ENCODE peak calls at places on chromosomes 16 and 17, in five cellular contexts. One of them, this sample, is unnamed.

GRCh38 chr16:55408656-55409055 is 70.3 kb upstream of the MMP2 start:
- DNase-seq in K562: no peak
- DNase-seq in GM12878: no peak
- DNase-seq in H1: no peak
- DNase-seq in HepG2: no peak
- DNase-seq in this sample: no peak

GRCh38 chr16:10839271-10839661 is 20.7 kb upstream of the TVP23A start:
- DNase-seq in H1: no peak
- DNase-seq in K562: no peak
- DNase-seq in GM12878: no peak
- DNase-seq in HepG2: no peak
- DNase-seq in this sample: no peak

GRCh38 chr17:74369221-74369620 is 1.9 kb downstream of the GPR142 start:
- DNase-seq in HepG2: no peak
- DNase-seq in K562: peak
- DNase-seq in GM12878: no peak
- DNase-seq in H1: no peak
- DNase-seq in this sample: no peak

GRCh38 chr16:64738321-64738960 is 383.4 kb downstream of the CDH11 start:
- DNase-seq in HepG2: no peak
- DNase-seq in K562: no peak
- DNase-seq in H1: no peak
- DNase-seq in GM12878: no peak
- DNase-seq in this sample: no peak

GRCh38 chr17:6924121-6924676 is 71.7 kb upstream of the ALOX12 start:
- DNase-seq in GM12878: no peak
- DNase-seq in HepG2: no peak
- DNase-seq in H1: no peak
- DNase-seq in K562: no peak
- DNase-seq in this sample: no peak

GRCh38 chr16:50747206-50747956 is 5.5 kb downstream of the CYLD start:
- DNase-seq in GM12878: peak
- DNase-seq in HepG2: peak
- DNase-seq in K562: no peak
- DNase-seq in H1: no peak
- DNase-seq in this sample: peak

GRCh38 chr16:15477802-15478201 is 43.4 kb downstream of the BMERB1 start:
- DNase-seq in H1: no peak
- DNase-seq in K562: no peak
- DNase-seq in GM12878: no peak
- DNase-seq in HepG2: no peak
- DNase-seq in this sample: no peak

GRCh38 chr16:27333549-27333948 is 19.8 kb downstream of the IL4R start:
- DNase-seq in GM12878: no peak
- DNase-seq in HepG2: no peak
- DNase-seq in K562: no peak
- DNase-seq in H1: no peak
- DNase-seq in this sample: no peak

GRCh38 chr17:35238817-35239216 is 4.1 kb upstream of the SLFN5 start:
- DNase-seq in HepG2: no peak
- DNase-seq in GM12878: no peak
- DNase-seq in H1: no peak
- DNase-seq in K562: no peak
- DNase-seq in this sample: no peak

GRCh38 chr17:39144414-39144813 is 7.0 kb downstream of the PLXDC1 start:
- DNase-seq in H1: no peak
- DNase-seq in K562: no peak
- DNase-seq in GM12878: no peak
- DNase-seq in HepG2: no peak
- DNase-seq in this sample: no peak

GRCh38 chr16:85522842-85523601 is 90.1 kb upstream of the GSE1 start:
- DNase-seq in HepG2: no peak
- DNase-seq in GM12878: no peak
- DNase-seq in H1: no peak
- DNase-seq in K562: no peak
- DNase-seq in this sample: no peak

GRCh38 chr17:81512984-81513668 is 527 bp upstream of the ACTG1 start:
- DNase-seq in H1: no peak
- DNase-seq in HepG2: peak
- DNase-seq in K562: peak
- DNase-seq in GM12878: no peak
- DNase-seq in this sample: no peak

GRCh38 chr17:7477392-7478275 is 1.8 kb downstream of the ZBTB4 start:
- DNase-seq in HepG2: peak
- DNase-seq in K562: peak
- DNase-seq in GM12878: no peak
- DNase-seq in H1: no peak
- DNase-seq in this sample: no peak

GRCh38 chr16:79536958-79537357 is 63.6 kb downstream of the MAF start:
- DNase-seq in H1: no peak
- DNase-seq in K562: no peak
- DNase-seq in HepG2: no peak
- DNase-seq in GM12878: no peak
- DNase-seq in this sample: no peak

GRCh38 chr17:69450857-69451410 is 36.4 kb downstream of the MAP2K6 start:
- DNase-seq in K562: no peak
- DNase-seq in H1: no peak
- DNase-seq in GM12878: no peak
- DNase-seq in HepG2: no peak
- DNase-seq in this sample: no peak

GRCh38 chr17:4648741-4649140 is 7.3 kb upstream of the ALOX15 start:
- DNase-seq in H1: no peak
- DNase-seq in HepG2: peak
- DNase-seq in K562: no peak
- DNase-seq in GM12878: no peak
- DNase-seq in this sample: no peak

GRCh38 chr17:75771334-75772281 is 6.6 kb upstream of the GALK1 start:
- DNase-seq in H1: no peak
- DNase-seq in HepG2: peak
- DNase-seq in GM12878: no peak
- DNase-seq in K562: no peak
- DNase-seq in this sample: no peak

DNA sequence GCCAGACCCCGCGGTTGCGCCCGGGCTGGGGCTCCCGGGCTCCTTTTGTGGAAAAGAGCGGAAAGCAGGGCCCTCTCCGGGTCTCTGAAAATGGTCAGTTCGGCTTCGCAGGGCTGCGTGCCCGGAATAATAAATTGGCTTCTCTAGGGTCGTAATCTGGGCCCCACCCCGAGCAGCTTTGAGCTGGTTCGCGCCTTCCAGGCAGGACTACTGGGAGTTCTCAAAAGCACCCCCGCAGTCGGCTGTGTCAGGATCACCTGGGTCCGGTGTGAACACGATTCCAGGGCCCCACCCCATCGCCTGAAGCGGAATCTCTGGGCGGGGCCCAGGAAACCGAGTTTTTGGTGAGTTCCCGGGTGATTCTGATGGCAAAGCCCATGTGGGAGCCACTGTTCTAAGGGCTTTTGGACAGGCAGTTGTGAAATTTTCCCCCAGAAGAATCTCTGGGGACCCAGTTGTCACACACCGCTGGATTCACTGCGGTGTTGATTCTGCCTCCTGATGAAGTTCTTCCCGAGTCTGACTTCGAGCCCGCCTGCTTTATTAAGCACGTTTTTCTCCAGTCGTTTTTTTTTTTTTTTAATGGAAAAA is 77.0 kb downstream of the MRC2 start:
- DNase-seq in HepG2: no peak
- DNase-seq in K562: peak
- DNase-seq in H1: peak
- DNase-seq in GM12878: no peak
- DNase-seq in this sample: no peak
- TF ChIP-seq SRF in HepG2: no peak
- TF ChIP-seq SRF in K562: no peak
- TF ChIP-seq SRF in H1: no peak
- TF ChIP-seq SRF in GM12878: no peak
- TF ChIP-seq SRF in this sample: no peak

DNA sequence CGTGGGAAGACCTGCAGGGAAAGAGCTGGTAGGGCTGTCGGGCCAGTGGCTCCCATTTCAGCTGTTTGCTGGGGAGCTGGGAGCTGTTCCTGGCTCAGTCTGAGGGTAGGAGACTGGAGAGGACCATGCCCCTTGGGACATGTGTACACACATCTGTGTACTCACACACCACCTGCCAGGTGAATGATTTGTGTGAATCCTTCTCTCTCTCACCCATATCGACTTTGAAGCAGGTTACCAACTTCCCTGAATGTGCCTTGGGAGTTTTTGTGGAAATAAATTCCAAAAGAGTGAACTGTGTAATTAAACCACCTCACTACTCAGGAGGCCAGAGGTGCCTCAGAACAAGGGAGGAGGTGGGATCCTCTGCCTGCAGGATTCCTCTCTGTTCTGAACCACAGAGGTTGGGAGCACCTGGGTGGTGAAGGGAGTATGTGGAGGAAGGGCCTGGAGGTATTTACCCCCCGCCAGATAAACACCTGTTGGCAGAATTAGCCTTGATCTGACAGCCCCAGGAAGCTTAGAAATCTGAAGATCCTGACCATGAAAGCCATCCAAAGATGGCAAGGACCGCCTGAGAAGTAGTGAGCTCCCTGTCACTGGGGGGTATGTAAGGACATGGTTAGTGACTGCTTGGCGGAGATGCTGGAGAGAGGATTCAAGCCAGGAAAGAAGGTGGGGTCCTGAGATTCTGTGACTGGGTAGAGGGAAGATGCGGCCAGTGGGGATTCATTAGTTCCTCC is 3.3 kb downstream of the ABCC3 start:
- DNase-seq in K562: no peak
- DNase-seq in GM12878: no peak
- DNase-seq in HepG2: no peak
- DNase-seq in H1: no peak
- DNase-seq in this sample: no peak
- TF ChIP-seq SRF in K562: no peak
- TF ChIP-seq SRF in GM12878: no peak
- TF ChIP-seq SRF in HepG2: no peak
- TF ChIP-seq SRF in H1: no peak
- TF ChIP-seq SRF in this sample: no peak

GRCh38 chr16:30355144-30355953 is at the start of gene CD2BP2:
- DNase-seq in HepG2: peak
- DNase-seq in GM12878: peak
- DNase-seq in K562: peak
- DNase-seq in H1: peak
- DNase-seq in this sample: peak

GRCh38 chr16:30351586-30352419 is 3.3 kb downstream of the CD2BP2 start:
- DNase-seq in K562: no peak
- DNase-seq in H1: no peak
- DNase-seq in GM12878: no peak
- DNase-seq in HepG2: no peak
- DNase-seq in this sample: peak

GRCh38 chr16:30354423-30355143 is 525 bp downstream of the CD2BP2 start:
- DNase-seq in HepG2: no peak
- DNase-seq in H1: no peak
- DNase-seq in GM12878: no peak
- DNase-seq in K562: peak
- DNase-seq in this sample: no peak

GRCh38 chr16:30352488-30353401 is 2.4 kb downstream of the CD2BP2 start:
- DNase-seq in K562: peak
- DNase-seq in GM12878: no peak
- DNase-seq in HepG2: peak
- DNase-seq in H1: no peak
- DNase-seq in this sample: no peak

GRCh38 chr16:30353438-30354129 is 1.5 kb downstream of the CD2BP2 start:
- DNase-seq in GM12878: no peak
- DNase-seq in HepG2: no peak
- DNase-seq in H1: no peak
- DNase-seq in K562: no peak
- DNase-seq in this sample: no peak
- TF ChIP-seq SRF in GM12878: no peak
- TF ChIP-seq SRF in HepG2: no peak
- TF ChIP-seq SRF in H1: no peak
- TF ChIP-seq SRF in K562: no peak
- TF ChIP-seq SRF in this sample: no peak

GRCh38 chr16:1861730-1862129 is 10.2 kb downstream of the MEIOB start:
- DNase-seq in HepG2: no peak
- DNase-seq in GM12878: no peak
- DNase-seq in H1: no peak
- DNase-seq in K562: no peak
- DNase-seq in this sample: no peak

GRCh38 chr16:1862394-1862793 is 9.6 kb downstream of the MEIOB start:
- DNase-seq in GM12878: no peak
- DNase-seq in HepG2: no peak
- DNase-seq in K562: no peak
- DNase-seq in H1: no peak
- DNase-seq in this sample: no peak

GRCh38 chr16:1859650-1860049 is 12.3 kb downstream of the MEIOB start:
- DNase-seq in K562: no peak
- DNase-seq in HepG2: no peak
- DNase-seq in GM12878: no peak
- DNase-seq in H1: no peak
- DNase-seq in this sample: no peak

GRCh38 chr16:1857433-1858097 is 14.4 kb downstream of the MEIOB start:
- DNase-seq in HepG2: no peak
- DNase-seq in K562: no peak
- DNase-seq in GM12878: no peak
- DNase-seq in H1: no peak
- DNase-seq in this sample: no peak

GRCh38 chr16:1858189-1858588 is 13.8 kb downstream of the MEIOB start:
- DNase-seq in GM12878: no peak
- DNase-seq in H1: peak
- DNase-seq in HepG2: no peak
- DNase-seq in K562: no peak
- DNase-seq in this sample: no peak
- TF ChIP-seq SRF in GM12878: no peak
- TF ChIP-seq SRF in H1: no peak
- TF ChIP-seq SRF in HepG2: no peak
- TF ChIP-seq SRF in K562: no peak
- TF ChIP-seq SRF in this sample: no peak

GRCh38 chr17:83057793-83058477 is 21.5 kb upstream of the METRNL start:
- DNase-seq in K562: no peak
- DNase-seq in GM12878: no peak
- DNase-seq in H1: no peak
- DNase-seq in HepG2: no peak
- DNase-seq in this sample: no peak
- TF ChIP-seq SRF in K562: no peak
- TF ChIP-seq SRF in GM12878: no peak
- TF ChIP-seq SRF in H1: no peak
- TF ChIP-seq SRF in HepG2: no peak
- TF ChIP-seq SRF in this sample: no peak

This sample was measured in HCT116.